ENCODE peak calls at places on chromosomes 13 and 19, in eight cellular contexts. S, L, V, P, N, Y, E and I are unnamed samples. For H3K36me3, the result is how much of the 10 kb centered on the place peaks cover.

GRCh38 chr13:113802090-113802531 is 43.1 kb downstream of the TMEM255B start:
- DNase-seq in S (peak), L (peak), V (peak), P (peak), N (peak), Y (peak), E (no peak), I (peak)

GRCh38 chr13:63843766-63844699 is 2428.4 kb upstream of the PCDH20 start:
- DNase-seq in S (no peak), L (no peak), V (no peak), P (no peak), N (no peak), Y (no peak), E (no peak), I (no peak)

GRCh38 chr19:38849746-38850230 is at the start of gene HNRNPL:
- DNase-seq in S (peak), L (no peak), V (no peak), P (peak), N (no peak), Y (no peak), E (peak), I (no peak)

GRCh38 chr19:21691656-21692055 is 75.7 kb downstream of the ZNF100 start:
- DNase-seq in S (no peak), L (peak), V (no peak), P (no peak), N (no peak), Y (no peak), E (no peak), I (no peak)

GRCh38 chr13:28204690-28205443 is 66.5 kb downstream of the PAN3 start:
- DNase-seq in S (no peak), L (no peak), V (no peak), P (no peak), N (no peak), Y (no peak), E (no peak), I (no peak)

GRCh38 chr13:40398060-40398459 is 268.4 kb downstream of the FOXO1 start:
- DNase-seq in S (no peak), L (no peak), V (no peak), P (no peak), N (no peak), Y (no peak), E (no peak), I (no peak)

GRCh38 chr13:30846311-30846710 is 59.8 kb upstream of the MEDAG start:
- DNase-seq in S (no peak), L (no peak), V (no peak), P (no peak), N (peak), Y (no peak), E (no peak), I (no peak)

GRCh38 chr19:57708641-57709354 is at the start of gene ZNF154:
- DNase-seq in S (peak), L (peak), V (peak), P (no peak), N (peak), Y (peak), E (no peak), I (no peak)

GRCh38 chr19:50418186-50419021 is at the start of gene SPIB:
- DNase-seq in S (no peak), L (peak), V (no peak), P (no peak), N (no peak), Y (no peak), E (no peak), I (no peak)

GRCh38 chr19:41409288-41409687 is 11.7 kb downstream of the BCKDHA start:
- DNase-seq in S (peak), L (peak), V (peak), P (no peak), N (peak), Y (no peak), E (peak), I (no peak)

GRCh38 chr19:35533822-35534521 is 716 bp downstream of the GAPDHS start:
- DNase-seq in S (no peak), L (peak), V (no peak), P (no peak), N (peak), Y (no peak), E (peak), I (no peak)

GRCh38 chr13:30697177-30697953 is 38.0 kb upstream of the ALOX5AP start:
- DNase-seq in S (peak), L (no peak), V (no peak), P (no peak), N (no peak), Y (no peak), E (no peak), I (peak)

GRCh38 chr19:11656535-11656934 is 59.3 kb downstream of the ZNF627 start:
- DNase-seq in S (no peak), L (no peak), V (no peak), P (no peak), N (no peak), Y (no peak), E (no peak), I (no peak)

GRCh38 chr13:114105351-114106225 is 26.8 kb downstream of the RASA3 start:
- DNase-seq in S (no peak), L (peak), V (no peak), P (peak), N (no peak), Y (no peak), E (no peak), I (peak)

GRCh38 chr19:294341-294818 is 3.2 kb upstream of the PLPP2 start:
- DNase-seq in S (no peak), L (peak), V (no peak), P (no peak), N (peak), Y (no peak), E (peak), I (no peak)

GRCh38 chr13:103099894-103100293 is 33.7 kb upstream of the SLC10A2 start:
- DNase-seq in S (no peak), L (no peak), V (no peak), P (no peak), N (no peak), Y (no peak), E (no peak), I (no peak)

GRCh38 chr19:41861098-41861768 is 1.2 kb downstream of the RPS19 start:
- DNase-seq in S (no peak), L (no peak), V (no peak), P (no peak), N (no peak), Y (no peak), E (no peak), I (no peak)

GRCh38 chr13:47843005-47843404 is 158.1 kb downstream of the SUCLA2 start:
- DNase-seq in S (no peak), L (no peak), V (peak), P (no peak), N (no peak), Y (no peak), E (no peak), I (no peak)

GRCh38 chr19:47073574-47073973 is 25.1 kb upstream of the TMEM160 start:
- DNase-seq in S (no peak), L (no peak), V (no peak), P (no peak), N (no peak), Y (no peak), E (no peak), I (no peak)

GRCh38 chr19:45613926-45614725 is 12.1 kb upstream of the GPR4 start:
- DNase-seq in S (peak), L (no peak), V (peak), P (no peak), N (peak), Y (no peak), E (peak), I (no peak)

GRCh38 chr19:48874309-48875135 is 2.3 kb downstream of the PPP1R15A start:
- DNase-seq in S (peak), L (no peak), V (no peak), P (peak), N (peak), Y (no peak), E (peak), I (peak)

GRCh38 chr19:38676023-38676877 is 28.8 kb downstream of the ACTN4 start:
- DNase-seq in S (no peak), L (no peak), V (no peak), P (no peak), N (peak), Y (no peak), E (no peak), I (no peak)

GRCh38 chr13:77002590-77003190 is 10.8 kb downstream of the CLN5 start:
- DNase-seq in S (no peak), L (peak), V (no peak), P (no peak), N (peak), Y (no peak), E (no peak), I (no peak)

GRCh38 chr19:2424686-2425621 is 2.4 kb downstream of the TIMM13 start:
- DNase-seq in S (no peak), L (peak), V (peak), P (peak), N (peak), Y (peak), E (peak), I (no peak)

GRCh38 chr19:48844472-48844871 is 8.2 kb upstream of the HSD17B14 start:
- DNase-seq in S (no peak), L (no peak), V (no peak), P (no peak), N (peak), Y (no peak), E (no peak), I (no peak)

GRCh38 chr13:97125051-97125809 is 96.9 kb upstream of the MBNL2 start:
- DNase-seq in S (peak), L (peak), V (peak), P (peak), N (peak), Y (no peak), E (no peak), I (no peak)

GRCh38 chr13:44243198-44243852 is 130.3 kb upstream of the SERP2 start:
- DNase-seq in S (no peak), L (peak), V (peak), P (peak), N (peak), Y (no peak), E (peak), I (no peak)

GRCh38 chr13:48585456-48585840 is 52.6 kb upstream of the RCBTB2 start:
- DNase-seq in S (peak), L (no peak), V (peak), P (no peak), N (no peak), Y (no peak), E (peak), I (no peak)

GRCh38 chr13:107266657-107267056 is 698.7 kb upstream of the ARGLU1 start:
- DNase-seq in S (no peak), L (no peak), V (no peak), P (no peak), N (no peak), Y (no peak), E (no peak), I (no peak)

GRCh38 chr19:38831142-38831605 is 420 bp downstream of the ECH1 start:
- DNase-seq in S (peak), L (peak), V (peak), P (peak), N (peak), Y (peak), E (peak), I (peak)

GRCh38 chr13:77918391-77919261 is at the start of gene EDNRB:
- DNase-seq in S (peak), L (peak), V (no peak), P (peak), N (peak), Y (peak), E (peak), I (peak)

GRCh38 chr19:56973713-56974553 is 133.4 kb upstream of the PEG3 start:
- DNase-seq in S (no peak), L (no peak), V (no peak), P (no peak), N (no peak), Y (no peak), E (no peak), I (no peak)

GRCh38 chr19:32649751-32650150 is 25.2 kb downstream of the ANKRD27 start:
- DNase-seq in S (no peak), L (no peak), V (no peak), P (no peak), N (no peak), Y (peak), E (no peak), I (no peak)

GRCh38 chr13:30257433-30258099 is 49.8 kb downstream of the KATNAL1 start:
- DNase-seq in S (no peak), L (peak), V (peak), P (no peak), N (peak), Y (no peak), E (no peak), I (no peak)

GRCh38 chr19:3710265-3710812 is 2.2 kb downstream of the TJP3 start:
- DNase-seq in S (peak), L (peak), V (no peak), P (no peak), N (peak), Y (peak), E (peak), I (peak)

GRCh38 chr13:66040506-66040905 is 1189.6 kb downstream of the PCDH9 start:
- DNase-seq in S (no peak), L (no peak), V (no peak), P (no peak), N (no peak), Y (no peak), E (no peak), I (no peak)

DNA sequence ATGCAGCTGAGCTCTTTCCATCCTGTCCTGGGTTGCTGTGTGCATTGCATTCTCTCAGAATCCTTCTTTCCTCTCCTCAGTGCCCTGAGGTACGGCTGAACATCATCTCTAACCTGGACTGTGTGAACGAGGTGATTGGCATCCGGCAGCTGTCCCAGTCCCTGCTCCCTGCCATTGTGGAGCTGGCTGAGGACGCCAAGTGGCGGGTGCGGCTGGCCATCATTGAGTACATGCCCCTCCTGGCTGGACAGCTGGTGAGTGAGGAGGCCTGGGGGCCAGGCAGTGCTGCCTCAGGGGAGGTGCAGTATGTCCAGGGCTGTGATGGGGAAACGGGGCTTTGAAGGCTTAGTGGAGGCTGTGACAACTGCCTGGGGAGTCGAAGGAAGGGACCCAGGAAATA is 29.8 kb downstream of the PPP2R1A start:
- DNase-seq in S (no peak), L (no peak), V (no peak), P (no peak), N (no peak), Y (no peak), E (peak), I (no peak)
- H3K36me3 ChIP-seq in S (under half), L (half or more), V (under half), P (half or more), N (half or more), Y (half or more), E (half or more), I (half or more)

DNA sequence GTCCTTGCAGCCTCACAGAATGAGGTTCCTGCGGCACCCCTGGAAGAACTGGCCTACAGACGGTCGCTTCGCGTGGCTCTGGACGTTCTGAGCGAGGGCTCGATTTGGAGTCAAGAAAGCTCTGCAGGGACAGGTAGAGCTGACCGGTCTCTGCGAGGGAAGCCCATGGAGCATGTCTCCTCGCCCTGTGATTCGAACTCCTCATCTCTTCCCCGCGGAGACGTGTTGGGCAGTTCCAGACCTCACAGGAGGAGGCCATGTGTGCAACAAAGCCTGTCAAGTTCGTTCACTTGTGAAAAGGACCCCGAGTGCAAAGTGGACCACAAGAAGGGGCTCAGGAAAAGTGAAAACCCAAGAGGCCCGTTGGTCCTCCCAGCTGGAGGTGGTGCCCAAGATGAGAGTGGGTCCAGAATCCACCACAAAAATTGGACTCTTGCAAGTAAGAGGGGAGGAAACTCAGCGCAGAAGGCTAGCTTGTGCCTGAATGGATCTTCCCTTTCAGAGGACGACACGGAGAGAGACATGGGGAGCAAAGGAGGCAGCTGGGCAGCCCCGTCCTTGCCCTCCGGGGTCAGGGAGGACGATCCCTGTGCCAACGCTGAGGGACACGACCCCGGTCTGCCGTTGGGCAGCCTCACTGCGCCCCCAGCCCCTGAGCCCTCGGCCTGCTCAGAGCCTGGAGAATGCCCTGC is 23.4 kb upstream of the NDUFS7 start:
- DNase-seq in S (no peak), L (no peak), V (no peak), P (no peak), N (no peak), Y (no peak), E (no peak), I (no peak)
- H3K4me3 ChIP-seq in S (no peak), L (no peak), V (no peak), P (peak), N (no peak), Y (peak), E (no peak), I (peak)

GRCh38 chr19:15297416-15298224 is 34.7 kb downstream of the BRD4 start:
- DNase-seq in S (peak), L (no peak), V (no peak), P (peak), N (peak), Y (no peak), E (no peak), I (no peak)
- TF ChIP-seq CTCF in S (no peak), L (peak), V (peak), P (peak), N (peak), Y (no peak), E (no peak), I (no peak)

GRCh38 chr13:110154370-110155031 is 152.5 kb downstream of the COL4A1 start:
- DNase-seq in S (no peak), L (no peak), V (no peak), P (no peak), N (no peak), Y (no peak), E (no peak), I (no peak)

GRCh38 chr13:110156186-110157065 is 150.5 kb downstream of the COL4A1 start:
- DNase-seq in S (no peak), L (no peak), V (no peak), P (no peak), N (peak), Y (no peak), E (no peak), I (no peak)

GRCh38 chr13:110157718-110158117 is 149.2 kb downstream of the COL4A1 start:
- DNase-seq in S (no peak), L (no peak), V (no peak), P (no peak), N (no peak), Y (no peak), E (no peak), I (no peak)

GRCh38 chr13:110152351-110152750 is 154.6 kb downstream of the COL4A1 start:
- DNase-seq in S (no peak), L (no peak), V (no peak), P (no peak), N (no peak), Y (no peak), E (no peak), I (no peak)

GRCh38 chr13:110155072-110155471 is 151.9 kb downstream of the COL4A1 start:
- DNase-seq in S (no peak), L (no peak), V (no peak), P (no peak), N (no peak), Y (no peak), E (no peak), I (no peak)
- H3K36me3 ChIP-seq in S (under half), L (under half), V (under half), P (under half), N (half or more), Y (half or more), E (half or more), I (half or more)

GRCh38 chr19:18119243-18120105 is 21.9 kb downstream of the MAST3 start:
- DNase-seq in S (no peak), L (no peak), V (no peak), P (no peak), N (no peak), Y (no peak), E (no peak), I (no peak)
- H3K4me3 ChIP-seq in S (no peak), L (no peak), V (no peak), P (no peak), N (no peak), Y (no peak), E (no peak), I (no peak)